ENCODE peak calls at places on chromosomes 16 and 17, in ten cellular contexts. One of them, this sample, is unnamed.

GRCh38 chr17:76504117-76504516 is 2.9 kb upstream of the RHBDF2 start:
- DNase-seq in SHP77: no peak
- DNase-seq in activated naive CD4-positive, alpha-beta T cell: no peak
- DNase-seq in activated CD4-positive, alpha-beta T cell treated with anti-CD3 and anti-CD28 coated beads for 24 hours: no peak
- DNase-seq in stimulated activated CD8-positive, alpha-beta memory T cell treated with anti-CD3 and anti-CD28 coated beads, Interleukin-12 subunit alpha, Interleukin-12 subunit beta, amount 100 ng/mL, for 4 hours: no peak
- DNase-seq in HEK293T: no peak
- DNase-seq in EL: no peak
- DNase-seq in stimulated activated CD4-positive, alpha-beta T cell treated with anti-CD3 and anti-CD28 coated beads, Interleukin-2, amount 100 ng/mL, for 24 hours: no peak
- DNase-seq in transverse colon: no peak
- DNase-seq in thoracic aorta: no peak
- DNase-seq in this sample: no peak

GRCh38 chr17:46047398-46047797 is 48.3 kb downstream of the STH start:
- DNase-seq in SHP77: no peak
- DNase-seq in activated naive CD4-positive, alpha-beta T cell: no peak
- DNase-seq in activated CD4-positive, alpha-beta T cell treated with anti-CD3 and anti-CD28 coated beads for 24 hours: no peak
- DNase-seq in stimulated activated CD8-positive, alpha-beta memory T cell treated with anti-CD3 and anti-CD28 coated beads, Interleukin-12 subunit alpha, Interleukin-12 subunit beta, amount 100 ng/mL, for 4 hours: no peak
- DNase-seq in HEK293T: no peak
- DNase-seq in EL: no peak
- DNase-seq in stimulated activated CD4-positive, alpha-beta T cell treated with anti-CD3 and anti-CD28 coated beads, Interleukin-2, amount 100 ng/mL, for 24 hours: no peak
- DNase-seq in transverse colon: peak; percentile 28
- DNase-seq in thoracic aorta: no peak
- DNase-seq in this sample: no peak

GRCh38 chr16:48556913-48557351 is 53.0 kb downstream of the N4BP1 start:
- DNase-seq in SHP77: no peak
- DNase-seq in activated naive CD4-positive, alpha-beta T cell: no peak
- DNase-seq in activated CD4-positive, alpha-beta T cell treated with anti-CD3 and anti-CD28 coated beads for 24 hours: no peak
- DNase-seq in stimulated activated CD8-positive, alpha-beta memory T cell treated with anti-CD3 and anti-CD28 coated beads, Interleukin-12 subunit alpha, Interleukin-12 subunit beta, amount 100 ng/mL, for 4 hours: no peak
- DNase-seq in HEK293T: no peak
- DNase-seq in EL: peak; percentile 69
- DNase-seq in stimulated activated CD4-positive, alpha-beta T cell treated with anti-CD3 and anti-CD28 coated beads, Interleukin-2, amount 100 ng/mL, for 24 hours: peak; percentile 28
- DNase-seq in transverse colon: no peak
- DNase-seq in thoracic aorta: no peak
- DNase-seq in this sample: no peak

GRCh38 chr16:4536391-4537106 is 2.0 kb downstream of the CDIP1 start:
- DNase-seq in SHP77: no peak
- DNase-seq in activated naive CD4-positive, alpha-beta T cell: no peak
- DNase-seq in activated CD4-positive, alpha-beta T cell treated with anti-CD3 and anti-CD28 coated beads for 24 hours: no peak
- DNase-seq in stimulated activated CD8-positive, alpha-beta memory T cell treated with anti-CD3 and anti-CD28 coated beads, Interleukin-12 subunit alpha, Interleukin-12 subunit beta, amount 100 ng/mL, for 4 hours: no peak
- DNase-seq in HEK293T: no peak
- DNase-seq in EL: no peak
- DNase-seq in stimulated activated CD4-positive, alpha-beta T cell treated with anti-CD3 and anti-CD28 coated beads, Interleukin-2, amount 100 ng/mL, for 24 hours: no peak
- DNase-seq in transverse colon: no peak
- DNase-seq in thoracic aorta: no peak
- DNase-seq in this sample: no peak

GRCh38 chr17:81691608-81692007 is 7.8 kb downstream of the HGS start:
- DNase-seq in SHP77: no peak
- DNase-seq in activated naive CD4-positive, alpha-beta T cell: no peak
- DNase-seq in activated CD4-positive, alpha-beta T cell treated with anti-CD3 and anti-CD28 coated beads for 24 hours: no peak
- DNase-seq in stimulated activated CD8-positive, alpha-beta memory T cell treated with anti-CD3 and anti-CD28 coated beads, Interleukin-12 subunit alpha, Interleukin-12 subunit beta, amount 100 ng/mL, for 4 hours: no peak
- DNase-seq in HEK293T: no peak
- DNase-seq in EL: no peak
- DNase-seq in stimulated activated CD4-positive, alpha-beta T cell treated with anti-CD3 and anti-CD28 coated beads, Interleukin-2, amount 100 ng/mL, for 24 hours: no peak
- DNase-seq in transverse colon: no peak
- DNase-seq in thoracic aorta: no peak
- DNase-seq in this sample: no peak

GRCh38 chr17:28018439-28019070 is 23.9 kb upstream of the NLK start:
- DNase-seq in SHP77: no peak
- DNase-seq in activated naive CD4-positive, alpha-beta T cell: no peak
- DNase-seq in activated CD4-positive, alpha-beta T cell treated with anti-CD3 and anti-CD28 coated beads for 24 hours: no peak
- DNase-seq in stimulated activated CD8-positive, alpha-beta memory T cell treated with anti-CD3 and anti-CD28 coated beads, Interleukin-12 subunit alpha, Interleukin-12 subunit beta, amount 100 ng/mL, for 4 hours: no peak
- DNase-seq in HEK293T: no peak
- DNase-seq in EL: peak; percentile 20
- DNase-seq in stimulated activated CD4-positive, alpha-beta T cell treated with anti-CD3 and anti-CD28 coated beads, Interleukin-2, amount 100 ng/mL, for 24 hours: no peak
- DNase-seq in transverse colon: no peak
- DNase-seq in thoracic aorta: no peak
- DNase-seq in this sample: no peak

GRCh38 chr17:18362509-18363020 is 785 bp downstream of the SHMT1 start:
- DNase-seq in SHP77: no peak
- DNase-seq in activated naive CD4-positive, alpha-beta T cell: no peak
- DNase-seq in activated CD4-positive, alpha-beta T cell treated with anti-CD3 and anti-CD28 coated beads for 24 hours: no peak
- DNase-seq in stimulated activated CD8-positive, alpha-beta memory T cell treated with anti-CD3 and anti-CD28 coated beads, Interleukin-12 subunit alpha, Interleukin-12 subunit beta, amount 100 ng/mL, for 4 hours: no peak
- DNase-seq in HEK293T: peak; percentile 19
- DNase-seq in EL: peak; percentile 55
- DNase-seq in stimulated activated CD4-positive, alpha-beta T cell treated with anti-CD3 and anti-CD28 coated beads, Interleukin-2, amount 100 ng/mL, for 24 hours: peak; percentile 26
- DNase-seq in transverse colon: peak; percentile 68
- DNase-seq in thoracic aorta: no peak
- DNase-seq in this sample: no peak

GRCh38 chr16:28873543-28874201 is 4.6 kb upstream of the ATP2A1 start:
- DNase-seq in SHP77: no peak
- DNase-seq in activated naive CD4-positive, alpha-beta T cell: peak; percentile 20
- DNase-seq in activated CD4-positive, alpha-beta T cell treated with anti-CD3 and anti-CD28 coated beads for 24 hours: peak; percentile 35
- DNase-seq in stimulated activated CD8-positive, alpha-beta memory T cell treated with anti-CD3 and anti-CD28 coated beads, Interleukin-12 subunit alpha, Interleukin-12 subunit beta, amount 100 ng/mL, for 4 hours: peak; percentile 37
- DNase-seq in HEK293T: peak; percentile 64
- DNase-seq in EL: no peak
- DNase-seq in stimulated activated CD4-positive, alpha-beta T cell treated with anti-CD3 and anti-CD28 coated beads, Interleukin-2, amount 100 ng/mL, for 24 hours: peak; percentile 63
- DNase-seq in transverse colon: peak; percentile 30
- DNase-seq in thoracic aorta: no peak
- DNase-seq in this sample: peak; percentile 81

GRCh38 chr17:7818746-7819645 is 15.0 kb upstream of the KDM6B start:
- DNase-seq in SHP77: no peak
- DNase-seq in activated naive CD4-positive, alpha-beta T cell: no peak
- DNase-seq in activated CD4-positive, alpha-beta T cell treated with anti-CD3 and anti-CD28 coated beads for 24 hours: no peak
- DNase-seq in stimulated activated CD8-positive, alpha-beta memory T cell treated with anti-CD3 and anti-CD28 coated beads, Interleukin-12 subunit alpha, Interleukin-12 subunit beta, amount 100 ng/mL, for 4 hours: no peak
- DNase-seq in HEK293T: no peak
- DNase-seq in EL: no peak
- DNase-seq in stimulated activated CD4-positive, alpha-beta T cell treated with anti-CD3 and anti-CD28 coated beads, Interleukin-2, amount 100 ng/mL, for 24 hours: no peak
- DNase-seq in transverse colon: no peak
- DNase-seq in thoracic aorta: no peak
- DNase-seq in this sample: no peak